ENCODE peak calls at places on chromosomes 4 and X, in seven cellular contexts. M is stomach, A is A549, L is K562, S is GM12878, B is ovary, Z is transverse colon. C is an unnamed sample. For H3K4me1, the result is how much of the 10 kb centered on the place peaks cover.

GRCh38 chr4:4662230-4662629 is 120.4 kb upstream of the STX18 start:
- DNase-seq in M (no peak), A (no peak), L (no peak), S (no peak), B (no peak), Z (no peak), C (no peak)

GRCh38 chrX:42803320-42803719 is 25.4 kb upstream of the PPP1R2C start:
- DNase-seq in M (no peak), A (no peak), L (no peak), S (no peak), B (no peak), Z (no peak), C (no peak)

GRCh38 chrX:39627257-39627656 is 470.5 kb downstream of the BCOR start:
- DNase-seq in M (peak), A (no peak), L (peak), S (no peak), B (no peak), Z (no peak), C (no peak)

GRCh38 chr4:40621592-40622512 is 7.8 kb downstream of the RBM47 start:
- DNase-seq in M (peak), A (peak), L (peak), S (peak), B (peak), Z (peak), C (peak)

GRCh38 chrX:23908219-23909003 is 605 bp downstream of the CXorf58 start:
- DNase-seq in M (no peak), A (no peak), L (peak), S (no peak), B (no peak), Z (no peak), C (no peak)

GRCh38 chrX:129013574-129013973 is 509.7 kb downstream of the SMARCA1 start:
- DNase-seq in M (no peak), A (no peak), L (no peak), S (no peak), B (no peak), Z (no peak), C (no peak)

GRCh38 chr4:153166971-153167501 is 37.2 kb upstream of the TRIM2 start:
- DNase-seq in M (no peak), A (no peak), L (no peak), S (no peak), B (no peak), Z (no peak), C (no peak)

GRCh38 chr4:176549161-176549865 is 229.5 kb downstream of the SPCS3 start:
- DNase-seq in M (no peak), A (no peak), L (no peak), S (no peak), B (no peak), Z (no peak), C (no peak)

GRCh38 chr4:147786531-147786930 is 54.6 kb downstream of the ARHGAP10 start:
- DNase-seq in M (no peak), A (no peak), L (no peak), S (no peak), B (no peak), Z (no peak), C (no peak)
- H3K4me1 ChIP-seq in M (under half), A (under half), L (under half), S (under half), B (under half), Z (under half), C (half or more)

GRCh38 chrX:48475774-48476577 is at the start of gene FTSJ1:
- DNase-seq in M (peak), A (peak), L (peak), S (peak), B (peak), Z (peak), C (peak)
- TF ChIP-seq EP300 in M (no peak), A (no peak), L (no peak), S (no peak), B (no peak), Z (no peak), C (peak)

DNA sequence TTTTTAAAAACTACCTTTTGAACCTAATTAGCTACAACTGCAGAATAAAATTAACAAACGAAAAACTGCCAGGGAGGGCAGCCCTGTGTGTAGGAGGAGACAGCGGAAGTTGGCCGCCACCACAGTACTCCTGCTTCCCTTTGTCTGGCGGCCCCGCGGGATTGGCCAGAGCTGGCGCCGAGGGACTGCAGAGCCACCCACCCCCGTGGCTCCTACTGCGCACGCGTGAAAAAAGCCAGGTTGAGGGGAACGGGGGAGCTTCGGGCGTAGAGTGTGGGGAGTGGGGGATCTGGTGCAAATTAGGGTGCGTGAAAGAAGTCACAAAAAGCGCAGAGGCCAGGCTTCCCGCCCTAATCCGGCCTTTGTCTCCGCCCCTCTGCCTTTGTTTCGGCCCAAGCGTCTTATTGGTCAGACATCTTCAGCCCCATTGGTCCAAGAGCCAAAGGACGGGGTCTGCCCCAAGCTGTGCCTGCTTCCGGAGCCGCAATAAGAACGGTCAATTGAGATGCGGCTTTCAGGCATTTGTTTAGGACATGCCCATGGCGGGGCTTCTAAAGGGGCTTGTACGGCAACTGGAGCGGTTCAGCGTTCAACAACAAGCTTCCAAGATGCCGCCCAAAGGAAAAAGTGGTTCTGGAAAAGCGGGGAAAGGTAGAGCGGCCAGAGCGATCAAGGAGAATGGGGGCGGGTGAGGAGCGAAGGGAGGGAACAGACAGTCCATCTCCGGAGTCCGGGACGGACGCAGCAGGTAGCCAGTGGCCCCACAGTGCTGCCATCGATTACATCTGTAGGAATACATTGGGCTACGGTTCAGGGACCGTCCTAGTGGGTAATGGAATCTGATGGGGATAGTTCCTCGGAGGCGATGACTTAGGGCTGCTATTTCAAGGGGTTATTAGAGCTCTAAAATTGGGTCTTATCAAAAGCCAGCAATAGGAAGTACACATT is at the start of gene PIN4:
- DNase-seq in M (peak), A (peak), L (peak), S (peak), B (peak), Z (peak), C (peak)
- TF ChIP-seq POLR2A in M (no peak), A (peak), L (peak), S (peak), B (peak), Z (peak), C (peak)

GRCh38 chr4:18981234-18981615 is 959.7 kb upstream of the LCORL start:
- DNase-seq in M (no peak), A (no peak), L (no peak), S (no peak), B (no peak), Z (no peak), C (no peak)

GRCh38 chr4:18980516-18981233 is 959.1 kb upstream of the LCORL start:
- DNase-seq in M (no peak), A (no peak), L (no peak), S (peak), B (no peak), Z (no peak), C (no peak)

GRCh38 chr4:18975916-18976610 is 954.5 kb upstream of the LCORL start:
- DNase-seq in M (no peak), A (no peak), L (no peak), S (no peak), B (no peak), Z (no peak), C (no peak)

DNA sequence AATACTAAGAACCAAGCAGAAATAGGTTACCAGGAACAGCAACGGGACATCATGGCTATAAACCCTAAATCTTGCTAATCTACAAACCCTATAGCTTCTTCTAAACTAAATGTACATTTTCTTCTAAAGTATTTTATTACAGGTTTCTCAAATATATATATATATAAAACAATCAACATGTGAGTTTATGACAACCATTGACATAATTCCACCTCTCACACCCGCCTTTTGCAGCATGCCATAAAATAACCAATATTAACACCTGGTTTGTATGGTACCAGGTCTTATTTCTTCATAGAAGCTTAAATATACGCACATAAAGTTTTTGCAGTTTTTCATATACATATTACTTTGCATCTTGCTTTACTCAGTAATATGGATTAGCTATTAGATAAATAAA is 955.3 kb upstream of the LCORL start:
- DNase-seq in M (no peak), A (no peak), L (no peak), S (no peak), B (no peak), Z (no peak), C (no peak)
- H3K4me1 ChIP-seq in M (under half), A (under half), L (under half), S (under half), B (under half), Z (under half), C (under half)